ENCODE peak calls at places on chromosomes 6 and 20, in six cellular contexts. One of them, this sample, is unnamed.
A peak's percentile ranks its signal among the peaks of the same experiment; 100 is the strongest.

GRCh38 chr6:170210026-170210390 is 80.9 kb downstream of the DLL1 start:
- DNase-seq in CD8-positive, alpha-beta T cell: peak; percentile 9
- DNase-seq in right lobe of liver: peak; percentile 36
- DNase-seq in kidney epithelial cell: no peak
- DNase-seq in pancreas: no peak
- DNase-seq in astrocyte of the spinal cord: no peak
- DNase-seq in this sample: no peak

GRCh38 chr6:403659-404655 is 12.4 kb downstream of the IRF4 start:
- DNase-seq in CD8-positive, alpha-beta T cell: peak; percentile 34
- DNase-seq in right lobe of liver: no peak
- DNase-seq in kidney epithelial cell: no peak
- DNase-seq in pancreas: no peak
- DNase-seq in astrocyte of the spinal cord: no peak
- DNase-seq in this sample: no peak

GRCh38 chr20:34983995-34984735 is 28.5 kb downstream of the MYH7B start:
- DNase-seq in CD8-positive, alpha-beta T cell: no peak
- DNase-seq in right lobe of liver: no peak
- DNase-seq in kidney epithelial cell: no peak
- DNase-seq in pancreas: no peak
- DNase-seq in astrocyte of the spinal cord: no peak
- DNase-seq in this sample: no peak

GRCh38 chr6:116631379-116631990 is 15.2 kb downstream of the RSPH4A start:
- DNase-seq in CD8-positive, alpha-beta T cell: no peak
- DNase-seq in right lobe of liver: no peak
- DNase-seq in kidney epithelial cell: no peak
- DNase-seq in pancreas: no peak
- DNase-seq in astrocyte of the spinal cord: no peak
- DNase-seq in this sample: no peak

GRCh38 chr6:41638002-41638800 is at the start of gene MDFI:
- DNase-seq in CD8-positive, alpha-beta T cell: no peak
- DNase-seq in right lobe of liver: no peak
- DNase-seq in kidney epithelial cell: no peak
- DNase-seq in pancreas: no peak
- DNase-seq in astrocyte of the spinal cord: peak; percentile 56
- DNase-seq in this sample: no peak

GRCh38 chr6:136067731-136068341 is 182.3 kb downstream of the MTFR2 start:
- DNase-seq in CD8-positive, alpha-beta T cell: no peak
- DNase-seq in right lobe of liver: no peak
- DNase-seq in kidney epithelial cell: peak; percentile 87
- DNase-seq in pancreas: no peak
- DNase-seq in astrocyte of the spinal cord: peak; percentile 55
- DNase-seq in this sample: no peak

GRCh38 chr6:98944598-98945011 is 3.1 kb downstream of the FBXL4 start:
- DNase-seq in CD8-positive, alpha-beta T cell: no peak
- DNase-seq in right lobe of liver: no peak
- DNase-seq in kidney epithelial cell: no peak
- DNase-seq in pancreas: no peak
- DNase-seq in astrocyte of the spinal cord: peak; percentile 14
- DNase-seq in this sample: no peak

GRCh38 chr6:13729891-13730290 is 18.3 kb upstream of the RANBP9 start:
- DNase-seq in CD8-positive, alpha-beta T cell: no peak
- DNase-seq in right lobe of liver: no peak
- DNase-seq in kidney epithelial cell: no peak
- DNase-seq in pancreas: no peak
- DNase-seq in astrocyte of the spinal cord: peak; percentile 56
- DNase-seq in this sample: no peak

GRCh38 chr6:169668203-169668847 is 33.5 kb downstream of the WDR27 start:
- DNase-seq in CD8-positive, alpha-beta T cell: no peak
- DNase-seq in right lobe of liver: no peak
- DNase-seq in kidney epithelial cell: no peak
- DNase-seq in pancreas: no peak
- DNase-seq in astrocyte of the spinal cord: no peak
- DNase-seq in this sample: no peak

GRCh38 chr6:168890306-168890995 is 363.2 kb downstream of the THBS2 start:
- DNase-seq in CD8-positive, alpha-beta T cell: no peak
- DNase-seq in right lobe of liver: no peak
- DNase-seq in kidney epithelial cell: no peak
- DNase-seq in pancreas: no peak
- DNase-seq in astrocyte of the spinal cord: no peak
- DNase-seq in this sample: no peak

GRCh38 chr6:54011277-54011648 is 100.0 kb upstream of the MLIP start:
- DNase-seq in CD8-positive, alpha-beta T cell: no peak
- DNase-seq in right lobe of liver: no peak
- DNase-seq in kidney epithelial cell: no peak
- DNase-seq in pancreas: no peak
- DNase-seq in astrocyte of the spinal cord: no peak
- DNase-seq in this sample: no peak

GRCh38 chr6:40528051-40528450 is 59.1 kb downstream of the LRFN2 start:
- DNase-seq in CD8-positive, alpha-beta T cell: no peak
- DNase-seq in right lobe of liver: peak; percentile 93
- DNase-seq in kidney epithelial cell: no peak
- DNase-seq in pancreas: no peak
- DNase-seq in astrocyte of the spinal cord: no peak
- DNase-seq in this sample: no peak

GRCh38 chr20:17568972-17569471 is 853 bp upstream of the DSTN start:
- DNase-seq in CD8-positive, alpha-beta T cell: no peak
- DNase-seq in right lobe of liver: peak; percentile 66
- DNase-seq in kidney epithelial cell: peak; percentile 93
- DNase-seq in pancreas: peak; percentile 84
- DNase-seq in astrocyte of the spinal cord: peak; percentile 97
- DNase-seq in this sample: no peak

GRCh38 chr20:17566345-17566744 is 3.5 kb upstream of the DSTN start:
- DNase-seq in CD8-positive, alpha-beta T cell: no peak
- DNase-seq in right lobe of liver: no peak
- DNase-seq in kidney epithelial cell: no peak
- DNase-seq in pancreas: no peak
- DNase-seq in astrocyte of the spinal cord: no peak
- DNase-seq in this sample: no peak

GRCh38 chr20:17570347-17571152 is 675 bp downstream of the DSTN start:
- DNase-seq in CD8-positive, alpha-beta T cell: no peak
- DNase-seq in right lobe of liver: peak; percentile 62
- DNase-seq in kidney epithelial cell: no peak
- DNase-seq in pancreas: peak; percentile 81
- DNase-seq in astrocyte of the spinal cord: peak; percentile 48
- DNase-seq in this sample: peak; percentile 52

GRCh38 chr20:17569616-17570346 is at the start of gene DSTN:
- DNase-seq in CD8-positive, alpha-beta T cell: peak; percentile 85
- DNase-seq in right lobe of liver: peak; percentile 95
- DNase-seq in kidney epithelial cell: peak; percentile 74
- DNase-seq in pancreas: peak; percentile 97
- DNase-seq in astrocyte of the spinal cord: peak; percentile 97
- DNase-seq in this sample: peak; percentile 91

GRCh38 chr20:17568045-17568788 is 1.7 kb upstream of the DSTN start:
- DNase-seq in CD8-positive, alpha-beta T cell: no peak
- DNase-seq in right lobe of liver: no peak
- DNase-seq in kidney epithelial cell: no peak
- DNase-seq in pancreas: no peak
- DNase-seq in astrocyte of the spinal cord: no peak
- DNase-seq in this sample: no peak
- H3K4me3 ChIP-seq in CD8-positive, alpha-beta T cell: no peak overlapping the region
- H3K4me3 ChIP-seq in right lobe of liver: no peak overlapping the region
- H3K4me3 ChIP-seq in kidney epithelial cell: peak overlapping the region; percentile 98
- H3K4me3 ChIP-seq in pancreas: no peak overlapping the region
- H3K4me3 ChIP-seq in astrocyte of the spinal cord: peak overlapping the region; percentile 79
- H3K4me3 ChIP-seq in this sample: no peak overlapping the region

DNA sequence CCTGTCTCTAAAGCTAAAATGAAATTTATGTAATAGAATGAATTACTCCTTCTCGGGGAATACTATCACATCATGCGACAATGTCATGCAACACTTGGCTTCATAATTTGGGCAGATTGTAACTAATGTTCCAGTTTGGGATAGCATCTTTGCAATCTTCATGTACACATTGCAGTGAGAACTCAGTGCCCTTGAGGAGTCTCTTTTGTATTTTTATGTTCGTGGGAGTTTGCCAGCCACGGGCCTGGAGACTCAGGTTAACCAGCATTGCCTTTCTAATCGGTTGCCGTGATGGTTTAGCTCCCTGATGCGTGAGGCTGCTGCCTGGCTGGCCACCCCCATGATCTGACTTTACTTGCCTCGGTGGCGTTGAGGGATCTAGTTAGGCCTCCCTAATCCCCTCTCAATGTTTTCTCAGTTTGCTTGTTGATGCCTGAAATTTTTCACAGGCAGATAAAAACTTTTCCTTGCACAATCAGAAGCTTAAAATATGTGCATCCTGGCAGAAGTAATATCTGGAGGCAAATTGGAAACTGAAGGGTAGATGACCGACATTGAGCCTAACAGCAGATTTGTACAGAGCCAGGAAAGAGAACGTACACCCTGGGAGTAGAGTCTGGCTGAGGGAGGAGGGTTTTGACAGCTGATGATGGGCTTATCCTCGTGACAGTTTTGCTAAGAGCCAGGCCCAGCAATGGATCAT is 2.4 kb downstream of the GMPR start:
- DNase-seq in CD8-positive, alpha-beta T cell: no peak
- DNase-seq in right lobe of liver: no peak
- DNase-seq in kidney epithelial cell: no peak
- DNase-seq in pancreas: no peak
- DNase-seq in astrocyte of the spinal cord: no peak
- DNase-seq in this sample: no peak
- H3K4me3 ChIP-seq in CD8-positive, alpha-beta T cell: no peak overlapping the region
- H3K4me3 ChIP-seq in right lobe of liver: no peak overlapping the region
- H3K4me3 ChIP-seq in kidney epithelial cell: no peak overlapping the region
- H3K4me3 ChIP-seq in pancreas: no peak overlapping the region
- H3K4me3 ChIP-seq in astrocyte of the spinal cord: no peak overlapping the region
- H3K4me3 ChIP-seq in this sample: no peak overlapping the region

GRCh38 chr20:40688129-40689099 is 622 bp downstream of the MAFB start:
- DNase-seq in CD8-positive, alpha-beta T cell: no peak
- DNase-seq in right lobe of liver: peak; percentile 57
- DNase-seq in kidney epithelial cell: no peak
- DNase-seq in pancreas: peak; percentile 74
- DNase-seq in astrocyte of the spinal cord: no peak
- DNase-seq in this sample: no peak
- H3K4me3 ChIP-seq in CD8-positive, alpha-beta T cell: no peak overlapping the region
- H3K4me3 ChIP-seq in right lobe of liver: peak overlapping the region; percentile 47
- H3K4me3 ChIP-seq in kidney epithelial cell: peak overlapping the region; percentile 38
- H3K4me3 ChIP-seq in pancreas: peak overlapping the region; percentile 47
- H3K4me3 ChIP-seq in astrocyte of the spinal cord: peak overlapping the region; percentile 53
- H3K4me3 ChIP-seq in this sample: no peak overlapping the region

GRCh38 chr6:28489366-28490190 is 26.0 kb downstream of the GPX6 start:
- DNase-seq in CD8-positive, alpha-beta T cell: peak; percentile 21
- DNase-seq in right lobe of liver: no peak
- DNase-seq in kidney epithelial cell: peak; percentile 16
- DNase-seq in pancreas: peak; percentile 57
- DNase-seq in astrocyte of the spinal cord: peak; percentile 83
- DNase-seq in this sample: no peak
- H3K4me3 ChIP-seq in CD8-positive, alpha-beta T cell: peak overlapping the region; percentile 18
- H3K4me3 ChIP-seq in right lobe of liver: no peak overlapping the region
- H3K4me3 ChIP-seq in kidney epithelial cell: peak overlapping the region; percentile 35
- H3K4me3 ChIP-seq in pancreas: no peak overlapping the region
- H3K4me3 ChIP-seq in astrocyte of the spinal cord: peak overlapping the region; percentile 68
- H3K4me3 ChIP-seq in this sample: peak overlapping the region; percentile 38

DNA sequence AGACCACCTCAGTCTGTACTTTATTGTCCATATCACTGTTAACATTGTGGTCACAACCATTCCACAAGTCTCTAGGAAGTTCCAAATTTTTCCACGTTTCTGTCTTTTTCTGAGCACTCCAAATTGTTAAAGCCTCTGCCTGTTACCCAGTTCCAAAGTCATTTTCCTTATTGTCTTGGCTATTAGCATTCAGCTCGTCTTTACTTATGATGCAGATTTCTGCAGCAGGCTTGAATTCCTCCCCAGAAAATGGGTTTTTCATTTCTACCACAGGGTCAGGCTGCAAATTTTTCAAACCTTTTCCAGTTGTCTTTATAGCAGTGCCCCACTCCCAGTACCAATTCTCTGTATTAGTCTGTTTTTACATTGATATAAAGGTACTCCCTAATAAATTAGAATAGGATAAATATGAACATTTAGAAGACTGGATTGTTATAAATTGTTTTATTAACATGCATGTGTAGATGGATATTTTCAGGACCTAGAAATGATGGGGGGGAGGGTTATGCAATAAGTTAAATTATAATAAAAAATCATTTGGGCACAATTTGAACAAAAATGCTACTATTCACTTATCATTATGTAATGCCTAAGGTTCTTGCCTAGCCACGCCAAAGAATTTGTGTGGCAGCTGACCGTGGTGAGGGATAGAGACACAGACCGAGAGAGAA is 595.3 kb upstream of the ADGRB3 start:
- DNase-seq in CD8-positive, alpha-beta T cell: no peak
- DNase-seq in right lobe of liver: no peak
- DNase-seq in kidney epithelial cell: no peak
- DNase-seq in pancreas: no peak
- DNase-seq in astrocyte of the spinal cord: no peak
- DNase-seq in this sample: no peak
- H3K4me3 ChIP-seq in CD8-positive, alpha-beta T cell: no peak overlapping the region
- H3K4me3 ChIP-seq in right lobe of liver: no peak overlapping the region
- H3K4me3 ChIP-seq in kidney epithelial cell: peak overlapping the region; percentile 40
- H3K4me3 ChIP-seq in pancreas: no peak overlapping the region
- H3K4me3 ChIP-seq in astrocyte of the spinal cord: no peak overlapping the region
- H3K4me3 ChIP-seq in this sample: no peak overlapping the region

GRCh38 chr20:6122111-6122872 is 538 bp downstream of the FERMT1 start:
- DNase-seq in CD8-positive, alpha-beta T cell: no peak
- DNase-seq in right lobe of liver: no peak
- DNase-seq in kidney epithelial cell: no peak
- DNase-seq in pancreas: no peak
- DNase-seq in astrocyte of the spinal cord: peak; percentile 26
- DNase-seq in this sample: no peak
- H3K4me3 ChIP-seq in CD8-positive, alpha-beta T cell: no peak overlapping the region
- H3K4me3 ChIP-seq in right lobe of liver: peak overlapping the region; percentile 38
- H3K4me3 ChIP-seq in kidney epithelial cell: peak overlapping the region; percentile 57
- H3K4me3 ChIP-seq in pancreas: peak overlapping the region; percentile 44
- H3K4me3 ChIP-seq in astrocyte of the spinal cord: peak overlapping the region; percentile 55
- H3K4me3 ChIP-seq in this sample: no peak overlapping the region

GRCh38 chr6:30258204-30258603 is 45.0 kb upstream of the TRIM26 start:
- DNase-seq in CD8-positive, alpha-beta T cell: no peak
- DNase-seq in right lobe of liver: no peak
- DNase-seq in kidney epithelial cell: no peak
- DNase-seq in pancreas: no peak
- DNase-seq in astrocyte of the spinal cord: no peak
- DNase-seq in this sample: no peak

GRCh38 chr6:30259140-30260035 is 46.2 kb upstream of the TRIM26 start:
- DNase-seq in CD8-positive, alpha-beta T cell: peak; percentile 63
- DNase-seq in right lobe of liver: peak; percentile 54
- DNase-seq in kidney epithelial cell: peak; percentile 42
- DNase-seq in pancreas: peak; percentile 78
- DNase-seq in astrocyte of the spinal cord: peak; percentile 73
- DNase-seq in this sample: peak; percentile 69

GRCh38 chr6:30263734-30264133 is 50.5 kb upstream of the TRIM26 start:
- DNase-seq in CD8-positive, alpha-beta T cell: no peak
- DNase-seq in right lobe of liver: no peak
- DNase-seq in kidney epithelial cell: no peak
- DNase-seq in pancreas: no peak
- DNase-seq in astrocyte of the spinal cord: peak; percentile 38
- DNase-seq in this sample: no peak

GRCh38 chr6:30264731-30265130 is 51.5 kb upstream of the TRIM26 start:
- DNase-seq in CD8-positive, alpha-beta T cell: no peak
- DNase-seq in right lobe of liver: no peak
- DNase-seq in kidney epithelial cell: no peak
- DNase-seq in pancreas: no peak
- DNase-seq in astrocyte of the spinal cord: no peak
- DNase-seq in this sample: no peak

DNA sequence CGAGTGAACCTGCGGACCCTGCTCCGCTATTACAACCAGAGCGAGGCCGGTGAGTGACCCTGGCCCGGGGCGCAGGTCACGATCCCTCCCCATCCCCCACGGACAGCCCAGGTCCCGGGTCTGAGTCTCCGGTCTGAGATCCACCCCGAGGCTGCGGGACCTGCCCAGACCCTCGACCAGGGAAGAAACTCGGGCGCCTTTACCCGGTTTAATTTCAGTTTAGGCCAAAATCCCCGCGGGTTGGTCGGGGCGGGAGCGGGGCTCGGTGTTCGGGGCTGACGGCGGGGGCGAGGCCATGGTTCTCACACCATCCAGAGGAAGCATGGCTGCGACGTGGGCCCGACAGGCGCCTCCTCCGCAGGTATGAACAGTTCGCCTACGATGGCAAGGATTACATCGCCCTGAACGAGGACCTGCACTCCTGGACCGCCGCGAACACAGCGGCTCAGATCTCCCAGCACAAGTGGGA is 46.9 kb upstream of the TRIM26 start:
- DNase-seq in CD8-positive, alpha-beta T cell: peak; percentile 12
- DNase-seq in right lobe of liver: no peak
- DNase-seq in kidney epithelial cell: no peak
- DNase-seq in pancreas: peak; percentile 60
- DNase-seq in astrocyte of the spinal cord: no peak
- DNase-seq in this sample: no peak
- H3K4me3 ChIP-seq in CD8-positive, alpha-beta T cell: peak overlapping the region; percentile 78
- H3K4me3 ChIP-seq in right lobe of liver: peak overlapping the region; percentile 75
- H3K4me3 ChIP-seq in kidney epithelial cell: peak overlapping the region; percentile 71
- H3K4me3 ChIP-seq in pancreas: peak overlapping the region; percentile 56
- H3K4me3 ChIP-seq in astrocyte of the spinal cord: peak overlapping the region; percentile 75
- H3K4me3 ChIP-seq in this sample: peak overlapping the region; percentile 77

This sample was measured in CD8-positive, alpha-beta memory T cell.